ENCODE peak calls at places on chromosomes 12 and 14, in six cellular contexts. I is H9, R is mesenchymal stem cell, X is IMR-90, B is trophoblast cell, A is H1. G is an unnamed sample.

GRCh38 chr14:100711117-100711462 is 15.6 kb upstream of the DLK1 start:
- DNase-seq in I (no peak), X (no peak), A (no peak), B (no peak), R (no peak), G (no peak)

GRCh38 chr12:91009319-91009950 is 4.7 kb upstream of the EPYC start:
- DNase-seq in A (no peak), I (no peak), B (no peak), X (peak; percentile 41), R (no peak), G (no peak)

GRCh38 chr12:71645268-71645667 is 18.4 kb downstream of the ZFC3H1 start:
- DNase-seq in A (no peak), I (no peak), X (no peak), B (no peak), R (no peak), G (no peak)

GRCh38 chr12:105922670-105923102 is 216.1 kb downstream of the NUAK1 start:
- DNase-seq in B (no peak), X (peak; percentile 91), R (peak; percentile 84), I (no peak), A (no peak), G (no peak)

GRCh38 chr14:67863223-67863622 is 43.6 kb downstream of the RAD51B start:
- DNase-seq in R (no peak), X (no peak), A (no peak), I (no peak), B (peak; percentile 92), G (no peak)

GRCh38 chr12:44618960-44619359 is 257.2 kb downstream of the NELL2 start:
- DNase-seq in I (no peak), A (no peak), B (no peak), R (no peak), X (no peak), G (peak; percentile 30)

GRCh38 chr14:43175896-43176295 is 1331.2 kb downstream of the FSCB start:
- DNase-seq in I (no peak), A (no peak), B (no peak), X (no peak), R (no peak), G (no peak)

GRCh38 chr14:57889245-57889644 is 23.4 kb upstream of the SLC35F4 start:
- DNase-seq in A (no peak), X (no peak), R (no peak), B (no peak), I (no peak), G (no peak)

GRCh38 chr12:2179953-2180736 is 127.4 kb downstream of the CACNA1C start:
- DNase-seq in X (peak; percentile 98), B (peak; percentile 38), A (no peak), R (peak; percentile 97), I (no peak), G (no peak)

GRCh38 chr14:38481939-38482678 is 226.2 kb upstream of the CLEC14A start:
- DNase-seq in R (peak; percentile 86), B (peak; percentile 46), A (no peak), X (peak; percentile 70), I (peak; percentile 26), G (no peak)

DNA sequence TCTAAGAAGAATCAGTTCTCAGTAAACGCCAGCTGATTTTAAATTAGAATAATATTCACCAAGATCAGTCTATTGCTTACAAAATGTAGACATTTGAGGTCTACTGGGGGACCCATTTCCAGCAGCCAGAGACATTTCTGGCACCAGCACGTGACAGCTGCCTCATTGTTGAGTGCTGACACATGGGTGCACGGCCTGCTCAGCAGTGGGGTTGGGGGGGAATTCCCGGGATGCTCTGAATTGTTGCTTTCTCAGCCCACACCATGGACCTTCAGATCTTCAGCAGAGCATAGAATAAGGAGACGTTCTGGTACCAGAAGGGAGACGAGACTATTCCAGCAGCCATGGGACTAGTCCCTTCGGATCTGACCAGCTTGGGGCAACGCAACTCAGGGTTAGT is 18.3 kb downstream of the PLEKHG7 start:
- DNase-seq in I (no peak), X (peak; percentile 33), B (peak; percentile 57), A (no peak), R (no peak), G (no peak)
- H3K14ac ChIP-seq in I (no peak overlapping the region), X (no peak overlapping the region), B (no peak overlapping the region), A (no peak overlapping the region), R (no peak overlapping the region), G (no peak overlapping the region)

GRCh38 chr12:127046467-127046866 is 1220.5 kb upstream of the TMEM132C start:
- DNase-seq in R (no peak), B (no peak), X (no peak), A (no peak), I (no peak), G (no peak)
- H3K14ac ChIP-seq in R (no peak overlapping the region), B (no peak overlapping the region), X (no peak overlapping the region), A (no peak overlapping the region), I (no peak overlapping the region), G (no peak overlapping the region)

GRCh38 chr14:96103560-96104460 is 64.6 kb downstream of the C14orf132 start:
- DNase-seq in A (no peak), X (no peak), B (no peak), R (no peak), I (no peak), G (no peak)
- H3K14ac ChIP-seq in A (no peak overlapping the region), X (peak overlapping the region; percentile 92), B (peak overlapping the region; percentile 63), R (no peak overlapping the region), I (no peak overlapping the region), G (no peak overlapping the region)

GRCh38 chr12:32647275-32647674 is 31.8 kb upstream of the DNM1L start:
- DNase-seq in R (no peak), X (no peak), I (no peak), B (no peak), A (peak; percentile 33), G (no peak)

GRCh38 chr12:32644455-32644854 is 34.6 kb upstream of the DNM1L start:
- DNase-seq in A (no peak), R (no peak), I (no peak), X (no peak), B (no peak), G (no peak)

GRCh38 chr12:32641287-32641901 is 37.7 kb upstream of the DNM1L start:
- DNase-seq in R (no peak), B (no peak), I (no peak), A (no peak), X (no peak), G (no peak)
- H3K14ac ChIP-seq in R (no peak overlapping the region), B (no peak overlapping the region), I (no peak overlapping the region), A (no peak overlapping the region), X (no peak overlapping the region), G (no peak overlapping the region)

GRCh38 chr12:108414021-108414420 is 74.9 kb upstream of the CMKLR1 start:
- DNase-seq in X (no peak), B (peak; percentile 94), I (no peak), R (no peak), A (no peak), G (no peak)

GRCh38 chr12:108410689-108411088 is 71.6 kb upstream of the CMKLR1 start:
- DNase-seq in I (no peak), R (no peak), X (no peak), B (no peak), A (no peak), G (no peak)
- H3K14ac ChIP-seq in I (no peak overlapping the region), R (no peak overlapping the region), X (no peak overlapping the region), B (no peak overlapping the region), A (no peak overlapping the region), G (no peak overlapping the region)